ENCODE peak calls at places on chromosomes 5 and 9, in seven cellular contexts. One of them, this sample, is unnamed.

GRCh38 chr5:151042453-151043093 is 22.2 kb downstream of the GPX3 start:
- DNase-seq in neuronal stem cell: no peak
- DNase-seq in thoracic aorta: no peak
- DNase-seq in CD8-positive, alpha-beta memory T cell: no peak
- DNase-seq in GM23338: no peak
- DNase-seq in aorta: no peak
- DNase-seq in tibial artery: no peak
- DNase-seq in this sample: no peak

GRCh38 chr9:110156902-110157301 is 51.1 kb downstream of the C9orf152 start:
- DNase-seq in neuronal stem cell: no peak
- DNase-seq in thoracic aorta: no peak
- DNase-seq in CD8-positive, alpha-beta memory T cell: peak; percentile 6
- DNase-seq in GM23338: no peak
- DNase-seq in aorta: no peak
- DNase-seq in tibial artery: no peak
- DNase-seq in this sample: no peak

GRCh38 chr9:136628287-136628686 is 34.4 kb upstream of the EGFL7 start:
- DNase-seq in neuronal stem cell: no peak
- DNase-seq in thoracic aorta: no peak
- DNase-seq in CD8-positive, alpha-beta memory T cell: no peak
- DNase-seq in GM23338: no peak
- DNase-seq in aorta: no peak
- DNase-seq in tibial artery: no peak
- DNase-seq in this sample: no peak

GRCh38 chr5:118371973-118372650 is 616.2 kb downstream of the DTWD2 start:
- DNase-seq in neuronal stem cell: no peak
- DNase-seq in thoracic aorta: no peak
- DNase-seq in CD8-positive, alpha-beta memory T cell: no peak
- DNase-seq in GM23338: no peak
- DNase-seq in aorta: no peak
- DNase-seq in tibial artery: no peak
- DNase-seq in this sample: no peak

GRCh38 chr9:72871685-72872084 is 81.2 kb downstream of the ALDH1A1 start:
- DNase-seq in neuronal stem cell: no peak
- DNase-seq in thoracic aorta: no peak
- DNase-seq in CD8-positive, alpha-beta memory T cell: no peak
- DNase-seq in GM23338: peak; percentile 57
- DNase-seq in aorta: no peak
- DNase-seq in tibial artery: no peak
- DNase-seq in this sample: no peak

GRCh38 chr9:133127340-133127981 is 6.4 kb upstream of the RALGDS start:
- DNase-seq in neuronal stem cell: no peak
- DNase-seq in thoracic aorta: no peak
- DNase-seq in CD8-positive, alpha-beta memory T cell: peak; percentile 77
- DNase-seq in GM23338: no peak
- DNase-seq in aorta: no peak
- DNase-seq in tibial artery: no peak
- DNase-seq in this sample: peak; percentile 82

GRCh38 chr5:88729476-88730182 is 153.4 kb downstream of the MEF2C start:
- DNase-seq in neuronal stem cell: peak; percentile 80
- DNase-seq in thoracic aorta: no peak
- DNase-seq in CD8-positive, alpha-beta memory T cell: peak; percentile 12
- DNase-seq in GM23338: peak; percentile 90
- DNase-seq in aorta: peak; percentile 55
- DNase-seq in tibial artery: peak; percentile 73
- DNase-seq in this sample: no peak

GRCh38 chr5:26487553-26487952 is 550.8 kb downstream of the CDH9 start:
- DNase-seq in neuronal stem cell: no peak
- DNase-seq in thoracic aorta: no peak
- DNase-seq in CD8-positive, alpha-beta memory T cell: no peak
- DNase-seq in GM23338: peak; percentile 60
- DNase-seq in aorta: no peak
- DNase-seq in tibial artery: no peak
- DNase-seq in this sample: no peak

GRCh38 chr9:81906656-81907055 is 21.6 kb upstream of the SPATA31D4 start:
- DNase-seq in neuronal stem cell: no peak
- DNase-seq in thoracic aorta: no peak
- DNase-seq in CD8-positive, alpha-beta memory T cell: no peak
- DNase-seq in GM23338: no peak
- DNase-seq in aorta: no peak
- DNase-seq in tibial artery: no peak
- DNase-seq in this sample: no peak

GRCh38 chr9:21682981-21683380 is 119.5 kb upstream of the MTAP start:
- DNase-seq in neuronal stem cell: no peak
- DNase-seq in thoracic aorta: no peak
- DNase-seq in CD8-positive, alpha-beta memory T cell: no peak
- DNase-seq in GM23338: no peak
- DNase-seq in aorta: no peak
- DNase-seq in tibial artery: no peak
- DNase-seq in this sample: no peak

GRCh38 chr5:146192571-146193043 is 10.2 kb upstream of the LARS1 start:
- DNase-seq in neuronal stem cell: no peak
- DNase-seq in thoracic aorta: no peak
- DNase-seq in CD8-positive, alpha-beta memory T cell: no peak
- DNase-seq in GM23338: no peak
- DNase-seq in aorta: no peak
- DNase-seq in tibial artery: no peak
- DNase-seq in this sample: no peak

GRCh38 chr5:102796014-102796413 is 40.9 kb downstream of the PAM start:
- DNase-seq in neuronal stem cell: no peak
- DNase-seq in thoracic aorta: no peak
- DNase-seq in CD8-positive, alpha-beta memory T cell: no peak
- DNase-seq in GM23338: no peak
- DNase-seq in aorta: no peak
- DNase-seq in tibial artery: no peak
- DNase-seq in this sample: no peak

GRCh38 chr9:81653240-81653639 is 36.1 kb downstream of the TLE1 start:
- DNase-seq in neuronal stem cell: no peak
- DNase-seq in thoracic aorta: no peak
- DNase-seq in CD8-positive, alpha-beta memory T cell: no peak
- DNase-seq in GM23338: no peak
- DNase-seq in aorta: no peak
- DNase-seq in tibial artery: no peak
- DNase-seq in this sample: no peak

GRCh38 chr9:127923046-127923445 is 6.2 kb upstream of the ST6GALNAC4 start:
- DNase-seq in neuronal stem cell: no peak
- DNase-seq in thoracic aorta: no peak
- DNase-seq in CD8-positive, alpha-beta memory T cell: no peak
- DNase-seq in GM23338: peak; percentile 61
- DNase-seq in aorta: no peak
- DNase-seq in tibial artery: no peak
- DNase-seq in this sample: no peak

GRCh38 chr5:55172051-55172899 is 702 bp downstream of the CDC20B start:
- DNase-seq in neuronal stem cell: peak; percentile 75
- DNase-seq in thoracic aorta: no peak
- DNase-seq in CD8-positive, alpha-beta memory T cell: peak; percentile 43
- DNase-seq in GM23338: peak; percentile 88
- DNase-seq in aorta: no peak
- DNase-seq in tibial artery: no peak
- DNase-seq in this sample: no peak

GRCh38 chr5:57724836-57725235 is 242.2 kb upstream of the ACTBL2 start:
- DNase-seq in neuronal stem cell: no peak
- DNase-seq in thoracic aorta: no peak
- DNase-seq in CD8-positive, alpha-beta memory T cell: no peak
- DNase-seq in GM23338: no peak
- DNase-seq in aorta: no peak
- DNase-seq in tibial artery: no peak
- DNase-seq in this sample: no peak

GRCh38 chr9:70534471-70534870 is 120.0 kb upstream of the KLF9 start:
- DNase-seq in neuronal stem cell: no peak
- DNase-seq in thoracic aorta: no peak
- DNase-seq in CD8-positive, alpha-beta memory T cell: no peak
- DNase-seq in GM23338: no peak
- DNase-seq in aorta: no peak
- DNase-seq in tibial artery: no peak
- DNase-seq in this sample: no peak

GRCh38 chr9:114339130-114339908 is 9.7 kb downstream of the ORM2 start:
- DNase-seq in neuronal stem cell: peak; percentile 20
- DNase-seq in thoracic aorta: no peak
- DNase-seq in CD8-positive, alpha-beta memory T cell: peak; percentile 42
- DNase-seq in GM23338: peak; percentile 79
- DNase-seq in aorta: peak; percentile 66
- DNase-seq in tibial artery: no peak
- DNase-seq in this sample: no peak

GRCh38 chr9:94734054-94734754 is 7.7 kb downstream of the AOPEP start:
- DNase-seq in neuronal stem cell: no peak
- DNase-seq in thoracic aorta: no peak
- DNase-seq in CD8-positive, alpha-beta memory T cell: no peak
- DNase-seq in GM23338: no peak
- DNase-seq in aorta: no peak
- DNase-seq in tibial artery: no peak
- DNase-seq in this sample: no peak

GRCh38 chr5:169566202-169566601 is 17.4 kb upstream of the SPDL1 start:
- DNase-seq in neuronal stem cell: no peak
- DNase-seq in thoracic aorta: no peak
- DNase-seq in CD8-positive, alpha-beta memory T cell: no peak
- DNase-seq in GM23338: no peak
- DNase-seq in aorta: no peak
- DNase-seq in tibial artery: no peak
- DNase-seq in this sample: no peak

GRCh38 chr5:176187276-176188062 is 50.8 kb upstream of the SIMC1 start:
- DNase-seq in neuronal stem cell: no peak
- DNase-seq in thoracic aorta: no peak
- DNase-seq in CD8-positive, alpha-beta memory T cell: no peak
- DNase-seq in GM23338: no peak
- DNase-seq in aorta: no peak
- DNase-seq in tibial artery: no peak
- DNase-seq in this sample: no peak

GRCh38 chr5:176183321-176184074 is 54.7 kb upstream of the SIMC1 start:
- DNase-seq in neuronal stem cell: no peak
- DNase-seq in thoracic aorta: no peak
- DNase-seq in CD8-positive, alpha-beta memory T cell: no peak
- DNase-seq in GM23338: no peak
- DNase-seq in aorta: no peak
- DNase-seq in tibial artery: no peak
- DNase-seq in this sample: no peak

GRCh38 chr5:176185133-176185733 is 53.0 kb upstream of the SIMC1 start:
- DNase-seq in neuronal stem cell: no peak
- DNase-seq in thoracic aorta: no peak
- DNase-seq in CD8-positive, alpha-beta memory T cell: no peak
- DNase-seq in GM23338: no peak
- DNase-seq in aorta: no peak
- DNase-seq in tibial artery: no peak
- DNase-seq in this sample: no peak

GRCh38 chr5:176186107-176186506 is 52.1 kb upstream of the SIMC1 start:
- DNase-seq in neuronal stem cell: no peak
- DNase-seq in thoracic aorta: no peak
- DNase-seq in CD8-positive, alpha-beta memory T cell: no peak
- DNase-seq in GM23338: no peak
- DNase-seq in aorta: no peak
- DNase-seq in tibial artery: no peak
- DNase-seq in this sample: no peak

DNA sequence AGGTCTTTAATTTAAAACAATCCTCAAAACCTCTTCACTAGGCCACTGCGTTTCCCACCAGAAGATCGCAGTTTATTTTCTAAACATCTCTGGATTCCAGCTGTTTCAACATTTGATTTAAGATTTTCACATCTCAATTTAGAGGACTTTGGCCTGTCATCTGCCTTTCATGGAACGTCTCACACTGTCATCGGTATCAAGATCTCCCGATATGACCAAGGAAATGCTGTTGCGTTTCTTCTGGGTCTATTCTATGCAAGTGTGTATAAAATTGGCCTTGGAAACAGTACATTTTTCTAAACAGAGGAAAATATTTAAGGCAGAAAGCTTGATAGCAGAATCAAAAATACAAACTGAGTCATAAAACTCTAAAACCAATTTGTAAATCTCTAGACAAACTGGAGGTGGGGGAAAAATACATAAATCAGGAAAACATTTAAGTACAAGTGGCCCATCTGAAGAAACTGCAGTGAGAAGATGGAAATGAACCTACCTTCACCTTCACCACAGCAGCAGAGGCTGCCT is 53.6 kb upstream of the SIMC1 start:
- DNase-seq in neuronal stem cell: no peak
- DNase-seq in thoracic aorta: no peak
- DNase-seq in CD8-positive, alpha-beta memory T cell: no peak
- DNase-seq in GM23338: no peak
- DNase-seq in aorta: no peak
- DNase-seq in tibial artery: no peak
- DNase-seq in this sample: no peak
- H3K27ac ChIP-seq in neuronal stem cell: no peak overlapping the region
- H3K27ac ChIP-seq in thoracic aorta: no peak overlapping the region
- H3K27ac ChIP-seq in CD8-positive, alpha-beta memory T cell: peak overlapping the region; percentile 43
- H3K27ac ChIP-seq in GM23338: no peak overlapping the region
- H3K27ac ChIP-seq in aorta: no peak overlapping the region
- H3K27ac ChIP-seq in tibial artery: no peak overlapping the region
- H3K27ac ChIP-seq in this sample: no peak overlapping the region

DNA sequence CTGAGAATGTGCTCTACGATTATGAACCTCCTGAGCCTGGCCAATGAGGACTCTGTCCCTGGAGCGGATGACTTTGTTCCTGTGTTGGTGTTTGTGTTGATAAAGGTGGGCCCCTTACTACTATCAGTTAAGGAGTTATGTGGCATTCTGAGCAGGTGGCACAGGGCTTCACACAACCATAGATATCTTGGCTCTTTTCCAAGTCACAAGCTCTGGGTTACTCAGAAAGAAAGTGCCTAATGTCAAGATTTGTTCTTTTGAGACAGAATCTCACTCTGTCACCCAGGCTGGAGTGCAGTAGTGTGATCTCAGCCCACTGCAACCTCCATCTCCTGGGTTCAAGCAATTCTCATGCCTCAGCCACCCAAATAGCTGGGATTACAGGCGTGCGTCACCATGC is 99.0 kb downstream of the GAPVD1 start:
- DNase-seq in neuronal stem cell: no peak
- DNase-seq in thoracic aorta: no peak
- DNase-seq in CD8-positive, alpha-beta memory T cell: no peak
- DNase-seq in GM23338: no peak
- DNase-seq in aorta: no peak
- DNase-seq in tibial artery: no peak
- DNase-seq in this sample: no peak
- H3K27ac ChIP-seq in neuronal stem cell: no peak overlapping the region
- H3K27ac ChIP-seq in thoracic aorta: no peak overlapping the region
- H3K27ac ChIP-seq in CD8-positive, alpha-beta memory T cell: no peak overlapping the region
- H3K27ac ChIP-seq in GM23338: no peak overlapping the region
- H3K27ac ChIP-seq in aorta: no peak overlapping the region
- H3K27ac ChIP-seq in tibial artery: no peak overlapping the region
- H3K27ac ChIP-seq in this sample: no peak overlapping the region

DNA sequence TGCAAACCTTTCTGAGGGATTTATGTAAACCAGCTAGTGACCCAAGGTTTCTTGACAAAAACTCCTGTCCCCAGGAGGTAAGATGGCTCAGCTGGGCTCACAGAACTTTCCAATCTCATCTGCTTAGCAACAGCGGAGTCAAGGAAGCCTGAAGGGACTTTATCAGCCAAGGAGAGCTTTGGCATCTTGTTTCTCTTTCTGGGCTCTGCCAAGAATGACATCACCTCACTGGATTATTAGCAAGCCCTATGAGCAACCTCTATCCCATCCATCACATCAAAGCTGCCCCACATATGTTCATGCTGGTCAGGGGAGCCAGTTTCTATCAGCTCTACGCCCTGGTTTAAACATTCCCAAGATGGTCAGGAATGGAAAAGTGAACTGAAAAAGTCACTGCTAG is 461.3 kb downstream of the ENC1 start:
- DNase-seq in neuronal stem cell: no peak
- DNase-seq in thoracic aorta: no peak
- DNase-seq in CD8-positive, alpha-beta memory T cell: no peak
- DNase-seq in GM23338: no peak
- DNase-seq in aorta: no peak
- DNase-seq in tibial artery: no peak
- DNase-seq in this sample: no peak
- H3K27ac ChIP-seq in neuronal stem cell: no peak overlapping the region
- H3K27ac ChIP-seq in thoracic aorta: no peak overlapping the region
- H3K27ac ChIP-seq in CD8-positive, alpha-beta memory T cell: no peak overlapping the region
- H3K27ac ChIP-seq in GM23338: no peak overlapping the region
- H3K27ac ChIP-seq in aorta: no peak overlapping the region
- H3K27ac ChIP-seq in tibial artery: no peak overlapping the region
- H3K27ac ChIP-seq in this sample: no peak overlapping the region

GRCh38 chr9:28332648-28333047 is 759.4 kb upstream of the C9orf72 start:
- DNase-seq in neuronal stem cell: no peak
- DNase-seq in thoracic aorta: no peak
- DNase-seq in CD8-positive, alpha-beta memory T cell: no peak
- DNase-seq in GM23338: no peak
- DNase-seq in aorta: no peak
- DNase-seq in tibial artery: no peak
- DNase-seq in this sample: no peak
- H3K27ac ChIP-seq in neuronal stem cell: no peak overlapping the region
- H3K27ac ChIP-seq in thoracic aorta: no peak overlapping the region
- H3K27ac ChIP-seq in CD8-positive, alpha-beta memory T cell: no peak overlapping the region
- H3K27ac ChIP-seq in GM23338: no peak overlapping the region
- H3K27ac ChIP-seq in aorta: no peak overlapping the region
- H3K27ac ChIP-seq in tibial artery: no peak overlapping the region
- H3K27ac ChIP-seq in this sample: no peak overlapping the region